ENCODE peak calls at places on chromosomes 6 and 20, in five cellular contexts. One of them, this sample, is unnamed.

GRCh38 chr6:75735491-75736186 is 13.4 kb upstream of the MYO6 start:
- DNase-seq in WERI-Rb-1: no peak
- DNase-seq in left lung: no peak
- DNase-seq in fibroblast of lung: peak; percentile 26
- DNase-seq in AG04449: no peak
- DNase-seq in this sample: no peak

GRCh38 chr6:31576897-31577341 is 1.6 kb downstream of the TNF start:
- DNase-seq in fibroblast of lung: no peak
- DNase-seq in WERI-Rb-1: no peak
- DNase-seq in left lung: no peak
- DNase-seq in AG04449: no peak
- DNase-seq in this sample: no peak

GRCh38 chr6:107493158-107494057 is 3.5 kb downstream of the SOBP start:
- DNase-seq in WERI-Rb-1: peak; percentile 61
- DNase-seq in fibroblast of lung: peak; percentile 60
- DNase-seq in AG04449: no peak
- DNase-seq in left lung: no peak
- DNase-seq in this sample: peak; percentile 38

GRCh38 chr20:45779011-45779915 is 12.4 kb downstream of the WFDC3 start:
- DNase-seq in AG04449: peak; percentile 99
- DNase-seq in WERI-Rb-1: no peak
- DNase-seq in fibroblast of lung: peak; percentile 100
- DNase-seq in left lung: peak; percentile 88
- DNase-seq in this sample: peak; percentile 99

GRCh38 chr20:25120920-25121319 is 39.0 kb upstream of the VSX1 start:
- DNase-seq in AG04449: no peak
- DNase-seq in WERI-Rb-1: no peak
- DNase-seq in left lung: no peak
- DNase-seq in fibroblast of lung: no peak
- DNase-seq in this sample: no peak

GRCh38 chr20:10454135-10454750 is 19.1 kb downstream of the SLX4IP start:
- DNase-seq in fibroblast of lung: no peak
- DNase-seq in WERI-Rb-1: no peak
- DNase-seq in AG04449: no peak
- DNase-seq in left lung: no peak
- DNase-seq in this sample: no peak

GRCh38 chr20:37542281-37542680 is 14.6 kb upstream of the BLCAP start:
- DNase-seq in AG04449: no peak
- DNase-seq in WERI-Rb-1: no peak
- DNase-seq in fibroblast of lung: no peak
- DNase-seq in left lung: no peak
- DNase-seq in this sample: no peak

GRCh38 chr6:139534472-139535115 is 160.1 kb upstream of the CITED2 start:
- DNase-seq in fibroblast of lung: no peak
- DNase-seq in WERI-Rb-1: no peak
- DNase-seq in AG04449: no peak
- DNase-seq in left lung: no peak
- DNase-seq in this sample: no peak

GRCh38 chr6:27503436-27504030 is 30.6 kb upstream of the ZNF184 start:
- DNase-seq in left lung: peak; percentile 37
- DNase-seq in fibroblast of lung: peak; percentile 87
- DNase-seq in AG04449: peak; percentile 26
- DNase-seq in WERI-Rb-1: peak; percentile 84
- DNase-seq in this sample: no peak

GRCh38 chr20:50360218-50360672 is 149.9 kb upstream of the PTPN1 start:
- DNase-seq in AG04449: no peak
- DNase-seq in WERI-Rb-1: no peak
- DNase-seq in left lung: peak; percentile 70
- DNase-seq in fibroblast of lung: no peak
- DNase-seq in this sample: no peak

GRCh38 chr20:10919549-10920140 is 245.8 kb upstream of the JAG1 start:
- DNase-seq in WERI-Rb-1: no peak
- DNase-seq in fibroblast of lung: peak; percentile 80
- DNase-seq in left lung: no peak
- DNase-seq in AG04449: no peak
- DNase-seq in this sample: no peak

GRCh38 chr20:39248851-39249485 is 286.8 kb downstream of the DHX35 start:
- DNase-seq in AG04449: no peak
- DNase-seq in WERI-Rb-1: no peak
- DNase-seq in left lung: no peak
- DNase-seq in fibroblast of lung: no peak
- DNase-seq in this sample: no peak

GRCh38 chr6:137092018-137092417 is 47.3 kb upstream of the IL20RA start:
- DNase-seq in fibroblast of lung: no peak
- DNase-seq in WERI-Rb-1: no peak
- DNase-seq in AG04449: no peak
- DNase-seq in left lung: no peak
- DNase-seq in this sample: no peak

GRCh38 chr20:18645851-18646250 is 58.0 kb downstream of the DTD1 start:
- DNase-seq in WERI-Rb-1: no peak
- DNase-seq in left lung: no peak
- DNase-seq in AG04449: no peak
- DNase-seq in fibroblast of lung: no peak
- DNase-seq in this sample: no peak

GRCh38 chr20:24819331-24819965 is 129.6 kb upstream of the CST7 start:
- DNase-seq in left lung: no peak
- DNase-seq in fibroblast of lung: no peak
- DNase-seq in AG04449: no peak
- DNase-seq in WERI-Rb-1: no peak
- DNase-seq in this sample: no peak

GRCh38 chr20:47489448-47489872 is 12.2 kb upstream of the NCOA3 start:
- DNase-seq in fibroblast of lung: no peak
- DNase-seq in WERI-Rb-1: no peak
- DNase-seq in AG04449: no peak
- DNase-seq in left lung: peak; percentile 58
- DNase-seq in this sample: no peak

GRCh38 chr20:39876974-39877615 is 811.9 kb downstream of the MAFB start:
- DNase-seq in WERI-Rb-1: no peak
- DNase-seq in left lung: no peak
- DNase-seq in fibroblast of lung: no peak
- DNase-seq in AG04449: no peak
- DNase-seq in this sample: no peak

GRCh38 chr20:13274311-13274965 is 53.4 kb downstream of the ISM1 start:
- DNase-seq in WERI-Rb-1: peak; percentile 83
- DNase-seq in left lung: no peak
- DNase-seq in fibroblast of lung: no peak
- DNase-seq in AG04449: no peak
- DNase-seq in this sample: no peak

GRCh38 chr6:57305754-57306153 is 11.7 kb upstream of the PRIM2 start:
- DNase-seq in AG04449: no peak
- DNase-seq in left lung: no peak
- DNase-seq in fibroblast of lung: peak; percentile 42
- DNase-seq in WERI-Rb-1: no peak
- DNase-seq in this sample: no peak

GRCh38 chr20:48965189-48965910 is 43.8 kb downstream of the ARFGEF2 start:
- DNase-seq in AG04449: peak; percentile 0
- DNase-seq in fibroblast of lung: peak; percentile 53
- DNase-seq in left lung: no peak
- DNase-seq in WERI-Rb-1: peak; percentile 13
- DNase-seq in this sample: no peak

GRCh38 chr6:125944434-125944816 is 12.1 kb upstream of the HINT3 start:
- DNase-seq in fibroblast of lung: peak; percentile 87
- DNase-seq in AG04449: no peak
- DNase-seq in left lung: peak; percentile 85
- DNase-seq in WERI-Rb-1: no peak
- DNase-seq in this sample: no peak

GRCh38 chr6:41733707-41734665 is 1.4 kb downstream of the TFEB start:
- DNase-seq in AG04449: no peak
- DNase-seq in WERI-Rb-1: peak; percentile 92
- DNase-seq in left lung: peak; percentile 83
- DNase-seq in fibroblast of lung: peak; percentile 58
- DNase-seq in this sample: peak; percentile 33

GRCh38 chr6:93787841-93788240 is 368.5 kb upstream of the EPHA7 start:
- DNase-seq in WERI-Rb-1: no peak
- DNase-seq in fibroblast of lung: peak; percentile 56
- DNase-seq in left lung: no peak
- DNase-seq in AG04449: no peak
- DNase-seq in this sample: no peak

GRCh38 chr6:154232013-154232920 is 124.3 kb downstream of the IPCEF1 start:
- DNase-seq in fibroblast of lung: peak; percentile 39
- DNase-seq in left lung: no peak
- DNase-seq in WERI-Rb-1: no peak
- DNase-seq in AG04449: no peak
- DNase-seq in this sample: no peak

GRCh38 chr6:150745896-150746295 is 119.6 kb upstream of the MTHFD1L start:
- DNase-seq in AG04449: no peak
- DNase-seq in WERI-Rb-1: no peak
- DNase-seq in left lung: no peak
- DNase-seq in fibroblast of lung: no peak
- DNase-seq in this sample: no peak

GRCh38 chr20:17556842-17557674 is 12.8 kb upstream of the DSTN start:
- DNase-seq in WERI-Rb-1: no peak
- DNase-seq in AG04449: no peak
- DNase-seq in left lung: peak; percentile 69
- DNase-seq in fibroblast of lung: no peak
- DNase-seq in this sample: no peak

GRCh38 chr20:5154543-5154925 is 27.7 kb downstream of the CDS2 start:
- DNase-seq in AG04449: no peak
- DNase-seq in left lung: no peak
- DNase-seq in fibroblast of lung: no peak
- DNase-seq in WERI-Rb-1: no peak
- DNase-seq in this sample: no peak

GRCh38 chr6:85344996-85345395 is 104.9 kb upstream of the NT5E start:
- DNase-seq in fibroblast of lung: no peak
- DNase-seq in AG04449: no peak
- DNase-seq in WERI-Rb-1: no peak
- DNase-seq in left lung: no peak
- DNase-seq in this sample: no peak

GRCh38 chr20:42018979-42019378 is 400.8 kb upstream of the CHD6 start:
- DNase-seq in WERI-Rb-1: peak; percentile 55
- DNase-seq in fibroblast of lung: no peak
- DNase-seq in AG04449: no peak
- DNase-seq in left lung: no peak
- DNase-seq in this sample: no peak

GRCh38 chr20:9573598-9573997 is 59.2 kb downstream of the LAMP5 start:
- DNase-seq in fibroblast of lung: no peak
- DNase-seq in AG04449: no peak
- DNase-seq in left lung: no peak
- DNase-seq in WERI-Rb-1: no peak
- DNase-seq in this sample: no peak

GRCh38 chr6:5583528-5583927 is 322.2 kb downstream of the FARS2 start:
- DNase-seq in left lung: no peak
- DNase-seq in WERI-Rb-1: no peak
- DNase-seq in fibroblast of lung: no peak
- DNase-seq in AG04449: no peak
- DNase-seq in this sample: no peak

GRCh38 chr6:5584072-5584471 is 322.8 kb downstream of the FARS2 start:
- DNase-seq in left lung: no peak
- DNase-seq in fibroblast of lung: peak; percentile 77
- DNase-seq in WERI-Rb-1: no peak
- DNase-seq in AG04449: peak; percentile 70
- DNase-seq in this sample: peak; percentile 48

GRCh38 chr6:5582758-5583157 is 321.4 kb downstream of the FARS2 start:
- DNase-seq in WERI-Rb-1: no peak
- DNase-seq in AG04449: no peak
- DNase-seq in fibroblast of lung: peak; percentile 21
- DNase-seq in left lung: no peak
- DNase-seq in this sample: no peak

GRCh38 chr6:5580736-5581568 is 319.6 kb downstream of the FARS2 start:
- DNase-seq in left lung: no peak
- DNase-seq in AG04449: no peak
- DNase-seq in fibroblast of lung: no peak
- DNase-seq in WERI-Rb-1: no peak
- DNase-seq in this sample: no peak
- TF ChIP-seq CTCF in left lung: no peak
- TF ChIP-seq CTCF in AG04449: no peak
- TF ChIP-seq CTCF in fibroblast of lung: no peak
- TF ChIP-seq CTCF in WERI-Rb-1: no peak
- TF ChIP-seq CTCF in this sample: no peak

DNA sequence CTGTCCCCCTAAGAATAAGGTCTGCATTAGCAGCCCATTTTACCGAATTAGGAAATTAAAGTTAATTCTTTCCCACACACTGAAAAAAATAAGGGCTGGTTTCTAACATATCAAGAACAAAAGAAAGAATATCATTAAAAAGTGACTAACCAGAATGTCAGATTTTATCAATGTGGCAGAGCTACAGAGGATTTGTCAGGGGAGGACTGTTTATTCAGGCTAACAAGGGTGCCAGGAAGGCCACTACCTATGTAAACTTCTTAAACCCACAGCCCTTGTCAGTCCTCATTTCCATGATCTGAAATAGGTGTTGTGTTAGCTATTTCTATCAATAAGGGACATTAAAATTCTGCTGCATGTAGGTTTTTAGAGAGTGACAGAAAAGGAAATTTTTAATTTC is 76.4 kb downstream of the BACH2 start:
- DNase-seq in fibroblast of lung: no peak
- DNase-seq in AG04449: no peak
- DNase-seq in left lung: no peak
- DNase-seq in WERI-Rb-1: no peak
- DNase-seq in this sample: no peak
- H3K4me3 ChIP-seq in fibroblast of lung: no peak overlapping the region
- H3K4me3 ChIP-seq in AG04449: no peak overlapping the region
- H3K4me3 ChIP-seq in left lung: no peak overlapping the region
- H3K4me3 ChIP-seq in WERI-Rb-1: no peak overlapping the region
- H3K4me3 ChIP-seq in this sample: no peak overlapping the region

DNA sequence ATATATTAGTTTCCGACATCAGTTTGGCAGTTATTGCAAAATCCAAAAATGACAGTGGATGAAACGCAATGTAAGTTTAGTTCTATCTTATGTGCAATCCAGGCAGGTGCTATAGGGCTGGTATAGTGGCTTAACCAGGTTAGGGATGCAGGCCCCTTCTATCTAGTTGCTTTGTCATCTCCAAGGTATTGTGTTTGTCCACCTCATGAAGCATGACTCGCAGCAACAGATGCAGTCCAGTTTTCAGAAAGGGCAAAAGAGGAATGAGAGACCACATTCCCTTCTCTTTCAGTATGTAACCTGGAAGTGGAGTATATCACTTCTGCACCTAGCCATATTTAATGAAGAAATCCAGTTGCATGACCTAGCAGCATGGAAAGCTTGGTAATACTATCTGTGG is 59.7 kb downstream of the PKIB start:
- DNase-seq in left lung: no peak
- DNase-seq in fibroblast of lung: no peak
- DNase-seq in WERI-Rb-1: no peak
- DNase-seq in AG04449: no peak
- DNase-seq in this sample: no peak
- TF ChIP-seq CTCF in left lung: no peak
- TF ChIP-seq CTCF in fibroblast of lung: no peak
- TF ChIP-seq CTCF in WERI-Rb-1: no peak
- TF ChIP-seq CTCF in AG04449: no peak
- TF ChIP-seq CTCF in this sample: no peak

DNA sequence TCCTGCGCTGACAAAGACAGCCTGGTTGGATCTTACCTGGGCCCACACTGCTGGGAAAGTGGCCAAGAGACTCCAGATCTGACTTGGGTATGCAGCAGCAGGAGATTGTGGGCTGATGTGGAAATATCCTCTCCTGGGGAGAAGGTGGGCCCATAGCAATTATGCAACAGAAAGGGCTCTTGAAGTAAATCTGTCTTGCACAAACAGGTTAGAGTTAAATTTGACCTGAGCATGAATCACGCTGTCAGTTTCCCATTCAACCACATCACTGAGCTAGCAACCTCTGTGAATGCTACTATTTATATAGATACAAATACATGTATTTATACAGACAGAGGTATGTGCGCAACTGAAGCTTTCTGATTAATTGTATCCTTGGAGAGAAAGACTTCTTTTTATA is 28.3 kb upstream of the PDYN start:
- DNase-seq in left lung: no peak
- DNase-seq in AG04449: no peak
- DNase-seq in WERI-Rb-1: no peak
- DNase-seq in fibroblast of lung: no peak
- DNase-seq in this sample: no peak
- H3K4me3 ChIP-seq in left lung: no peak overlapping the region
- H3K4me3 ChIP-seq in AG04449: no peak overlapping the region
- H3K4me3 ChIP-seq in WERI-Rb-1: no peak overlapping the region
- H3K4me3 ChIP-seq in fibroblast of lung: no peak overlapping the region
- H3K4me3 ChIP-seq in this sample: no peak overlapping the region